ENCODE peak calls at places on chromosome 9, in six cellular contexts. One of them, this sample, is unnamed.

GRCh38 chr9:76255781-76256455 is 138.3 kb downstream of the RFK start:
- DNase-seq in neuronal stem cell: no peak
- DNase-seq in H1: no peak
- DNase-seq in H9: no peak
- DNase-seq in IMR-90: peak; percentile 98
- DNase-seq in mesenchymal stem cell: peak; percentile 73
- DNase-seq in this sample: peak; percentile 80

GRCh38 chr9:71562140-71562539 is 206.2 kb downstream of the CEMIP2 start:
- DNase-seq in IMR-90: no peak
- DNase-seq in H1: peak; percentile 13
- DNase-seq in mesenchymal stem cell: no peak
- DNase-seq in H9: peak; percentile 37
- DNase-seq in neuronal stem cell: no peak
- DNase-seq in this sample: no peak

GRCh38 chr9:124360277-124360676 is 55.0 kb downstream of the PSMB7 start:
- DNase-seq in H9: no peak
- DNase-seq in H1: no peak
- DNase-seq in mesenchymal stem cell: no peak
- DNase-seq in IMR-90: no peak
- DNase-seq in neuronal stem cell: no peak
- DNase-seq in this sample: no peak

GRCh38 chr9:131610231-131610761 is 65.0 kb downstream of the PRRT1B start:
- DNase-seq in neuronal stem cell: no peak
- DNase-seq in H9: no peak
- DNase-seq in IMR-90: peak; percentile 87
- DNase-seq in H1: no peak
- DNase-seq in mesenchymal stem cell: no peak
- DNase-seq in this sample: no peak

GRCh38 chr9:5425006-5425628 is 12.6 kb downstream of the PLGRKT start:
- DNase-seq in H9: no peak
- DNase-seq in H1: no peak
- DNase-seq in mesenchymal stem cell: peak; percentile 31
- DNase-seq in IMR-90: no peak
- DNase-seq in neuronal stem cell: no peak
- DNase-seq in this sample: no peak

GRCh38 chr9:91777437-91777836 is 172.6 kb downstream of the ROR2 start:
- DNase-seq in H1: no peak
- DNase-seq in IMR-90: peak; percentile 80
- DNase-seq in neuronal stem cell: no peak
- DNase-seq in mesenchymal stem cell: peak; percentile 60
- DNase-seq in H9: no peak
- DNase-seq in this sample: no peak

GRCh38 chr9:98445576-98445975 is 190.1 kb upstream of the TBC1D2 start:
- DNase-seq in H9: no peak
- DNase-seq in neuronal stem cell: no peak
- DNase-seq in IMR-90: no peak
- DNase-seq in mesenchymal stem cell: no peak
- DNase-seq in H1: no peak
- DNase-seq in this sample: no peak

GRCh38 chr9:121034529-121034928 is 15.5 kb downstream of the C5 start:
- DNase-seq in neuronal stem cell: no peak
- DNase-seq in IMR-90: no peak
- DNase-seq in mesenchymal stem cell: no peak
- DNase-seq in H1: no peak
- DNase-seq in H9: no peak
- DNase-seq in this sample: no peak

GRCh38 chr9:135490980-135491444 is 9.5 kb upstream of the MRPS2 start:
- DNase-seq in H1: no peak
- DNase-seq in mesenchymal stem cell: no peak
- DNase-seq in IMR-90: no peak
- DNase-seq in neuronal stem cell: no peak
- DNase-seq in H9: no peak
- DNase-seq in this sample: no peak

GRCh38 chr9:38359689-38360385 is 32.7 kb upstream of the ALDH1B1 start:
- DNase-seq in mesenchymal stem cell: peak; percentile 14
- DNase-seq in neuronal stem cell: no peak
- DNase-seq in H9: no peak
- DNase-seq in IMR-90: no peak
- DNase-seq in H1: no peak
- DNase-seq in this sample: no peak

GRCh38 chr9:87197349-87198130 is 250.2 kb upstream of the GAS1 start:
- DNase-seq in H1: no peak
- DNase-seq in mesenchymal stem cell: no peak
- DNase-seq in IMR-90: no peak
- DNase-seq in H9: no peak
- DNase-seq in neuronal stem cell: no peak
- DNase-seq in this sample: no peak

GRCh38 chr9:132768932-132769894 is 98.9 kb downstream of the GTF3C4 start:
- DNase-seq in neuronal stem cell: peak; percentile 41
- DNase-seq in IMR-90: peak; percentile 25
- DNase-seq in mesenchymal stem cell: peak; percentile 80
- DNase-seq in H9: peak; percentile 82
- DNase-seq in H1: peak; percentile 34
- DNase-seq in this sample: no peak

GRCh38 chr9:33106827-33107621 is 30.6 kb upstream of the SMU1 start:
- DNase-seq in H9: peak; percentile 44
- DNase-seq in neuronal stem cell: no peak
- DNase-seq in IMR-90: peak; percentile 89
- DNase-seq in mesenchymal stem cell: peak; percentile 47
- DNase-seq in H1: no peak
- DNase-seq in this sample: peak; percentile 74

GRCh38 chr9:121906074-121906520 is 187.0 kb downstream of the TTLL11 start:
- DNase-seq in IMR-90: peak; percentile 68
- DNase-seq in H9: no peak
- DNase-seq in mesenchymal stem cell: peak; percentile 43
- DNase-seq in H1: no peak
- DNase-seq in neuronal stem cell: no peak
- DNase-seq in this sample: no peak

GRCh38 chr9:37297592-37297991 is 124.9 kb upstream of the GRHPR start:
- DNase-seq in neuronal stem cell: no peak
- DNase-seq in H9: no peak
- DNase-seq in mesenchymal stem cell: no peak
- DNase-seq in H1: no peak
- DNase-seq in IMR-90: no peak
- DNase-seq in this sample: no peak

GRCh38 chr9:69645488-69645887 is 26.7 kb downstream of the APBA1 start:
- DNase-seq in IMR-90: no peak
- DNase-seq in H1: no peak
- DNase-seq in neuronal stem cell: no peak
- DNase-seq in mesenchymal stem cell: no peak
- DNase-seq in H9: peak; percentile 49
- DNase-seq in this sample: peak; percentile 12

GRCh38 chr9:88590558-88591146 is 55.7 kb downstream of the NXNL2 start:
- DNase-seq in H9: peak; percentile 79
- DNase-seq in mesenchymal stem cell: no peak
- DNase-seq in neuronal stem cell: no peak
- DNase-seq in IMR-90: no peak
- DNase-seq in H1: peak; percentile 9
- DNase-seq in this sample: peak; percentile 23

GRCh38 chr9:76342862-76343261 is 51.4 kb downstream of the RFK start:
- DNase-seq in neuronal stem cell: no peak
- DNase-seq in H9: no peak
- DNase-seq in IMR-90: no peak
- DNase-seq in H1: no peak
- DNase-seq in mesenchymal stem cell: no peak
- DNase-seq in this sample: no peak

GRCh38 chr9:124045076-124045829 is 33.7 kb downstream of the LHX2 start:
- DNase-seq in H1: no peak
- DNase-seq in mesenchymal stem cell: peak; percentile 56
- DNase-seq in H9: peak; percentile 51
- DNase-seq in neuronal stem cell: no peak
- DNase-seq in IMR-90: peak; percentile 22
- DNase-seq in this sample: no peak

GRCh38 chr9:131366745-131367401 is 27.0 kb upstream of the PRRC2B start:
- DNase-seq in H9: peak; percentile 64
- DNase-seq in neuronal stem cell: peak; percentile 36
- DNase-seq in H1: no peak
- DNase-seq in IMR-90: peak; percentile 49
- DNase-seq in mesenchymal stem cell: no peak
- DNase-seq in this sample: peak; percentile 65

GRCh38 chr9:86765736-86766410 is 181.4 kb downstream of the GAS1 start:
- DNase-seq in IMR-90: no peak
- DNase-seq in neuronal stem cell: no peak
- DNase-seq in H9: peak; percentile 40
- DNase-seq in mesenchymal stem cell: no peak
- DNase-seq in H1: no peak
- DNase-seq in this sample: no peak

GRCh38 chr9:88460583-88461332 is 72.5 kb downstream of the SPIN1 start:
- DNase-seq in IMR-90: no peak
- DNase-seq in neuronal stem cell: peak; percentile 61
- DNase-seq in H1: no peak
- DNase-seq in H9: no peak
- DNase-seq in mesenchymal stem cell: no peak
- DNase-seq in this sample: peak; percentile 76

GRCh38 chr9:135739271-135740220 is 37.6 kb downstream of the KCNT1 start:
- DNase-seq in neuronal stem cell: no peak
- DNase-seq in H9: no peak
- DNase-seq in H1: no peak
- DNase-seq in mesenchymal stem cell: no peak
- DNase-seq in IMR-90: no peak
- DNase-seq in this sample: no peak

GRCh38 chr9:89207026-89207425 is 28.4 kb upstream of the SHC3 start:
- DNase-seq in H9: no peak
- DNase-seq in neuronal stem cell: no peak
- DNase-seq in H1: no peak
- DNase-seq in mesenchymal stem cell: no peak
- DNase-seq in IMR-90: no peak
- DNase-seq in this sample: no peak

GRCh38 chr9:134053941-134054761 is 13.7 kb downstream of the BRD3 start:
- DNase-seq in H9: no peak
- DNase-seq in H1: no peak
- DNase-seq in neuronal stem cell: no peak
- DNase-seq in mesenchymal stem cell: no peak
- DNase-seq in IMR-90: no peak
- DNase-seq in this sample: no peak

GRCh38 chr9:98518556-98518955 is 190.2 kb downstream of the GABBR2 start:
- DNase-seq in H1: no peak
- DNase-seq in mesenchymal stem cell: no peak
- DNase-seq in neuronal stem cell: no peak
- DNase-seq in H9: peak; percentile 20
- DNase-seq in IMR-90: no peak
- DNase-seq in this sample: no peak

GRCh38 chr9:81724242-81724889 is 35.0 kb upstream of the TLE1 start:
- DNase-seq in neuronal stem cell: no peak
- DNase-seq in H9: no peak
- DNase-seq in mesenchymal stem cell: no peak
- DNase-seq in IMR-90: peak; percentile 5
- DNase-seq in H1: no peak
- DNase-seq in this sample: no peak

GRCh38 chr9:6450641-6451375 is 37.8 kb downstream of the UHRF2 start:
- DNase-seq in mesenchymal stem cell: no peak
- DNase-seq in H1: no peak
- DNase-seq in neuronal stem cell: no peak
- DNase-seq in H9: no peak
- DNase-seq in IMR-90: no peak
- DNase-seq in this sample: peak; percentile 32
- H4K91ac ChIP-seq in mesenchymal stem cell: no peak overlapping the region
- H4K91ac ChIP-seq in H1: no peak overlapping the region
- H4K91ac ChIP-seq in neuronal stem cell: no peak overlapping the region
- H4K91ac ChIP-seq in H9: no peak overlapping the region
- H4K91ac ChIP-seq in IMR-90: no peak overlapping the region
- H4K91ac ChIP-seq in this sample: no peak overlapping the region

DNA sequence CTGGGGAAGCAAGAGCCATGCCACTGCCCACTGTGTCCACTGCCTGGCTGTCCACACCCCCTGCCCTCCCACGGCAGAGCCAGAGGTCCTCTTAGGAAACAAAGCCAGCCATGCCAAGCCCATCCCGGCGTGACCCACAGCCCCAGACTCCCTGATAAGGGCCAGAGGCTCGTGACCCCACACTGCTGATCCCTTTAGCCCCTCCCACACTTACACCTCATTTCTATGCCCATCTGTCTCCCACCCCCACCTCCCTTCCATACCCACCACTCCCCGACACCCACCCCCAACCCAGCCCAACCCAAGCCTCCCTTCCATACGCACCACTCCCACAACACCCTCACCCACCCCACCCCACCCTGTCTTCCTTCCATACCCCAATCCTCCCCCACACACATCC is 17.3 kb downstream of the PTGES start:
- DNase-seq in H1: no peak
- DNase-seq in H9: no peak
- DNase-seq in neuronal stem cell: no peak
- DNase-seq in mesenchymal stem cell: no peak
- DNase-seq in IMR-90: no peak
- DNase-seq in this sample: no peak
- H4K91ac ChIP-seq in H1: no peak overlapping the region
- H4K91ac ChIP-seq in H9: no peak overlapping the region
- H4K91ac ChIP-seq in neuronal stem cell: no peak overlapping the region
- H4K91ac ChIP-seq in mesenchymal stem cell: no peak overlapping the region
- H4K91ac ChIP-seq in IMR-90: no peak overlapping the region
- H4K91ac ChIP-seq in this sample: no peak overlapping the region

GRCh38 chr9:8292657-8293056 is 493.1 kb upstream of the DMAC1 start:
- DNase-seq in neuronal stem cell: no peak
- DNase-seq in H9: no peak
- DNase-seq in mesenchymal stem cell: no peak
- DNase-seq in IMR-90: no peak
- DNase-seq in H1: no peak
- DNase-seq in this sample: no peak
- H4K91ac ChIP-seq in neuronal stem cell: no peak overlapping the region
- H4K91ac ChIP-seq in H9: no peak overlapping the region
- H4K91ac ChIP-seq in mesenchymal stem cell: no peak overlapping the region
- H4K91ac ChIP-seq in IMR-90: no peak overlapping the region
- H4K91ac ChIP-seq in H1: no peak overlapping the region
- H4K91ac ChIP-seq in this sample: no peak overlapping the region

GRCh38 chr9:137875354-137875753 is 2.2 kb upstream of the CACNA1B start:
- DNase-seq in neuronal stem cell: no peak
- DNase-seq in H1: no peak
- DNase-seq in H9: no peak
- DNase-seq in mesenchymal stem cell: no peak
- DNase-seq in IMR-90: no peak
- DNase-seq in this sample: no peak
- H4K91ac ChIP-seq in neuronal stem cell: no peak overlapping the region
- H4K91ac ChIP-seq in H1: no peak overlapping the region
- H4K91ac ChIP-seq in H9: no peak overlapping the region
- H4K91ac ChIP-seq in mesenchymal stem cell: no peak overlapping the region
- H4K91ac ChIP-seq in IMR-90: no peak overlapping the region
- H4K91ac ChIP-seq in this sample: no peak overlapping the region

DNA sequence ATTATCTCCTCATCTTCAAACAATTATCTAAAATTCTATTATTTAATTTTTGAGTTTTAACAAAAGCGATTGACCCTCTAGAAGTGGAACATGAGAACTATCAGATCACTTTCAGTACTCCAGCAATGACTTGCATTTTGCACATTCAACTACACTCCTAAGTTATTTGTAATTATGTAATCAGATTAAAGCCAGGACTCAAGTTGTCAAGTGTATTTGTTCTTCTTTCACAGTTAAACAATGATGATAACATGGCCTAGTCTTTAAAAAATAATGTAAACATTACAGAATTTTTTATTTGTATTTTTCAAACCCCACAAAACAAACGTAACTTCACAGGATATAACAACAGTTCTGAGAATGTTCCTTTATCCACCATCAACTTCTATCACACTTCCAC is 2148.9 kb upstream of the ACO1 start:
- DNase-seq in mesenchymal stem cell: no peak
- DNase-seq in neuronal stem cell: no peak
- DNase-seq in H1: no peak
- DNase-seq in IMR-90: no peak
- DNase-seq in H9: no peak
- DNase-seq in this sample: no peak
- H4K91ac ChIP-seq in mesenchymal stem cell: no peak overlapping the region
- H4K91ac ChIP-seq in neuronal stem cell: no peak overlapping the region
- H4K91ac ChIP-seq in H1: no peak overlapping the region
- H4K91ac ChIP-seq in IMR-90: no peak overlapping the region
- H4K91ac ChIP-seq in H9: no peak overlapping the region
- H4K91ac ChIP-seq in this sample: no peak overlapping the region